ENCODE peak calls at places on chromosomes 7 and 10, in four cellular contexts. L, H, Z and F are unnamed samples.

GRCh38 chr10:12351447-12351846 is 2.1 kb downstream of the CAMK1D start:
- DNase-seq in H (peak), Z (peak), L (no peak), F (no peak)

GRCh38 chr10:78763651-78764395 is 304.9 kb upstream of the ZMIZ1 start:
- DNase-seq in L (no peak), H (no peak), Z (no peak), F (no peak)

GRCh38 chr7:146346096-146346495 is 229.5 kb downstream of the CNTNAP2 start:
- DNase-seq in L (no peak), Z (no peak), H (no peak), F (no peak)

GRCh38 chr7:80634505-80634904 is 3.9 kb upstream of the CD36 start:
- DNase-seq in Z (no peak), H (no peak), L (no peak), F (no peak)

GRCh38 chr10:59595584-59595983 is 114.1 kb downstream of the SLC16A9 start:
- DNase-seq in H (no peak), L (no peak), Z (no peak), F (no peak)

GRCh38 chr7:98414205-98414900 is 13.5 kb upstream of the BAIAP2L1 start:
- DNase-seq in H (no peak), L (no peak), Z (no peak), F (no peak)

GRCh38 chr10:28566458-28566857 is 33.5 kb downstream of the WAC start:
- DNase-seq in L (no peak), Z (no peak), H (no peak), F (no peak)

GRCh38 chr10:44908071-44908709 is 2.9 kb upstream of the TMEM72 start:
- DNase-seq in H (no peak), Z (no peak), L (no peak), F (no peak)

GRCh38 chr10:44477021-44477420 is 92.1 kb upstream of the CXCL12 start:
- DNase-seq in H (no peak), L (no peak), Z (no peak), F (no peak)

GRCh38 chr7:30032310-30033125 is 4.3 kb downstream of the PLEKHA8 start:
- DNase-seq in Z (no peak), L (no peak), H (no peak), F (no peak)

GRCh38 chr7:135650831-135651573 is 11.3 kb upstream of the STMP1 start:
- DNase-seq in Z (no peak), H (no peak), L (no peak), F (no peak)

GRCh38 chr10:124611738-124612137 is 132.4 kb downstream of the FAM53B start:
- DNase-seq in Z (peak), H (no peak), L (no peak), F (no peak)

GRCh38 chr10:77392851-77393250 is 244.8 kb downstream of the KCNMA1 start:
- DNase-seq in H (no peak), L (no peak), Z (no peak), F (peak)

GRCh38 chr10:46234026-46234425 is 52.8 kb upstream of the ANTXRL start:
- DNase-seq in L (no peak), Z (peak), H (no peak), F (peak)

GRCh38 chr7:117673367-117673766 is 193.5 kb downstream of the CFTR start:
- DNase-seq in L (no peak), Z (peak), H (peak), F (no peak)

GRCh38 chr10:93495654-93496321 is 624 bp upstream of the CEP55 start:
- DNase-seq in Z (peak), L (peak), H (peak), F (no peak)
- H3K27ac ChIP-seq in Z (peak), L (peak), H (no peak), F (peak)

DNA sequence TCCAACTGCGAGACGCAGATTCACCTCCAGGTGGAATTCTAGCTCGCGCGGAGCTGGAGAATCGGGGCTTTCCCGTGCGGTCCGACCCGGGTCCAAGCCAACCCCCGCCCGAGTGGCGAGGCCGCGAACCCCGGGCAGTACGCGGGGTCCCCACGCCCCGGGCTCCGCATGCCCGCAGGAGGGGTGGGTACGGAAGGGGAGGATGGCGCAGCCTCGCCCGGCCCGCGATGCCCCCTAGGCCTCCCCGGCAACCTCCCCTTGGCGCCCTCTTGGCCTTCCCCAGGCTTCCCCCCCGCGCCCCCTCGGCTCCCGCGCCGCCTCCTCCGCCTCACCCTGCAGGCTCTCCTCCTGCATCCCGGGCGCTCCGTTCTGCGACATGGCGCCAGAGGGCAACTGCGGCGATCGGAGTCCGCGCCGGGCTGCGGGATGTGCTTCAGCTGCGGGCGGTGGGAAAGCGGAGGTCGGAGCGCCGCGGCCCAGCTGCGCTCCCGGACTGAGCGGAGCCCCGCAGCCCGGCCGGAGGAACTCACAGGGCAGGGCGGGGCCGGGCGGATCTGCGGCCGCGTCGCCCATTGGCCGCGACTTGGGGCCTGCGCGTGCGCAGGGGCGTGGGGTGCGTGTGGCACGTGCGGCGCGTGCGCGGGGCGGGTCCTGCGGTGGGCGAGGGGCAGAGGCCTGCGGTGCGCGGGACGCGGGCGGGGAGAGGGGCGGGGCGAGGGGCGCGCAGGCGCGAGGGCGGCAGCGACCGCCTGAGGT is at the start of gene BNIP3:
- DNase-seq in L (peak), Z (peak), H (peak), F (peak)
- TF ChIP-seq POLR2A in L (no peak), Z (peak), H (peak), F (peak)

GRCh38 chr10:9012312-9012711 is 957.8 kb downstream of the GATA3 start:
- DNase-seq in Z (no peak), H (no peak), L (no peak), F (no peak)

GRCh38 chr10:9018844-9019173 is 964.3 kb downstream of the GATA3 start:
- DNase-seq in H (no peak), L (no peak), Z (no peak), F (no peak)

GRCh38 chr10:9018161-9018843 is 963.8 kb downstream of the GATA3 start:
- DNase-seq in H (no peak), L (no peak), Z (no peak), F (no peak)

GRCh38 chr10:9015005-9015404 is 960.5 kb downstream of the GATA3 start:
- DNase-seq in H (no peak), Z (no peak), L (no peak), F (no peak)

DNA sequence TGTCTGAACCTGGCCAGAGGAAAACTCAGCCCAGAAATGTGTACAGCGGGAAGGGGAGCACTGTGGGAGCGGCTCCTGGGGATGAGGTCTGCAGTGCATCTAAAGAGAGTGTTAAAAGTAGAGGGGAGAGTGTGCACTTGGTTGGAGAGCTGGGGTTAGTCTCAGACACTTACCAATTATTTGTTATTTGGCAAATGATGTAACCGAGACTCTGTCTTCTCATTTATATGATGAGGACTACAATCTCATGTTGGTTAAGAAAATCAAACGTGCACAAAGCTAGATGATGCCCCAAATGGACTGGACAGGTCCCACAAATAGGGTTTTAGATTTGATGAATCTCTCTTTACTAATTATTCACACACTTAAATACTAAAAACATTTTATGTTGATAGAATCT is 962.4 kb downstream of the GATA3 start:
- DNase-seq in L (no peak), Z (no peak), H (no peak), F (no peak)
- H3K4me3 ChIP-seq in L (no peak), Z (no peak), H (no peak), F (no peak)

GRCh38 chr10:1577371-1577770 is 160.0 kb downstream of the ADARB2 start:
- DNase-seq in L (no peak), Z (peak), H (no peak), F (no peak)
- H3K27ac ChIP-seq in L (no peak), Z (no peak), H (no peak), F (no peak)

DNA sequence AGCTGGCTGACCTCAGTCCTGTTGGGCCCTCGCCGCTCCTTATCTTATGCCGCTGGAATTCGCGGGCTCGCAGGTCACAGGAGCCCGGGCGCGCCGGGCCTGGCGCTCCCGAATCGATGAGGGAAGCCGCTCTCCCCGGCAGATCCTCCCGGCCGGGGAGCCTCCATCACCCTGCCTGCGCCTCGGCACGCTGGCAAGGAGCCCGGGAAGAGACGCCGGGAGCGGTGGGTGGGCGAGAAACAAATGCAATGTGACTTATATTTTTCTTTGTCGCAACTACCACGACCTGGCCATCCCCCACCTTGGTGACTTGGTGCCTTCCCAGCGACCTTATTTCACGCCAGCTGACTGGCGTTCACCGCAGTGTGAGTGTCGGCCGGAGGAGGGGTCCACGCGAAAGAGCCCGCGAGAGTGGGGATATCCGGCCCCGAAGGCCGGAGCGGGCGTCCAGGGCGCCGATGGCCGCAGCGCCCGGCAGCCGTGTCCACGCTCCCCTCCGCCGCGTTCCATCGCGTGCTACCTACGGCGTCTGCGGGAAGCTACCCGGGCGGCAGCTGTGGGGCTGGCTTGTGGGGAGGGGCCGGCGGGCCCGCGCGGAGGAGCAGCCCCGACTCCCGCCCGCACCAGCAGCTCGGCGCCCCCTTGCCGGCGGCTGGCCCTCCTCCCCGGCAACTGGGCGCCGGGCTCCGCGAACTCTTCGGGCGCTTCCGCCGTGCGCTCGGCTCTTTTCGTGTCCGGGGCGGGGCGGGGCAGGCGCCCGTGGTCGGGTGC is 494 bp upstream of the BMPR1A start:
- DNase-seq in Z (peak), H (peak), L (peak), F (peak)
- TF ChIP-seq POLR2A in Z (peak), H (peak), L (no peak), F (no peak)